ENCODE peak calls at places on chromosomes 1 and 21, in ten cellular contexts. One of them, this sample, is unnamed.

GRCh38 chr1:100631015-100631521 is 88.5 kb upstream of the VCAM1 start:
- DNase-seq in mesendoderm: no peak
- DNase-seq in thoracic aorta: no peak
- DNase-seq in tibial artery: no peak
- DNase-seq in lower leg skin: no peak
- DNase-seq in GM12878: no peak
- DNase-seq in uterus: no peak
- DNase-seq in BJ: no peak
- DNase-seq in heart left ventricle: no peak
- DNase-seq in heart right ventricle: peak
- DNase-seq in this sample: no peak

GRCh38 chr1:235998812-235999211 is 66.1 kb downstream of the NID1 start:
- DNase-seq in mesendoderm: no peak
- DNase-seq in thoracic aorta: no peak
- DNase-seq in tibial artery: no peak
- DNase-seq in lower leg skin: no peak
- DNase-seq in GM12878: peak
- DNase-seq in uterus: peak
- DNase-seq in BJ: no peak
- DNase-seq in heart left ventricle: no peak
- DNase-seq in heart right ventricle: no peak
- DNase-seq in this sample: peak

GRCh38 chr1:45493116-45493697 is 2.2 kb upstream of the TESK2 start:
- DNase-seq in mesendoderm: peak
- DNase-seq in thoracic aorta: no peak
- DNase-seq in tibial artery: peak
- DNase-seq in lower leg skin: peak
- DNase-seq in GM12878: no peak
- DNase-seq in uterus: peak
- DNase-seq in BJ: no peak
- DNase-seq in heart left ventricle: peak
- DNase-seq in heart right ventricle: peak
- DNase-seq in this sample: peak

GRCh38 chr1:195709821-195710220 is 898.4 kb downstream of the KCNT2 start:
- DNase-seq in mesendoderm: no peak
- DNase-seq in thoracic aorta: no peak
- DNase-seq in tibial artery: no peak
- DNase-seq in lower leg skin: no peak
- DNase-seq in GM12878: no peak
- DNase-seq in uterus: no peak
- DNase-seq in BJ: no peak
- DNase-seq in heart left ventricle: no peak
- DNase-seq in heart right ventricle: no peak
- DNase-seq in this sample: no peak

GRCh38 chr1:114094303-114094663 is 59.4 kb downstream of the SYT6 start:
- DNase-seq in mesendoderm: no peak
- DNase-seq in thoracic aorta: no peak
- DNase-seq in tibial artery: peak
- DNase-seq in lower leg skin: no peak
- DNase-seq in GM12878: no peak
- DNase-seq in uterus: no peak
- DNase-seq in BJ: no peak
- DNase-seq in heart left ventricle: no peak
- DNase-seq in heart right ventricle: no peak
- DNase-seq in this sample: no peak

GRCh38 chr1:229318056-229318455 is 24.8 kb downstream of the CCSAP start:
- DNase-seq in mesendoderm: peak
- DNase-seq in thoracic aorta: no peak
- DNase-seq in tibial artery: no peak
- DNase-seq in lower leg skin: no peak
- DNase-seq in GM12878: no peak
- DNase-seq in uterus: no peak
- DNase-seq in BJ: no peak
- DNase-seq in heart left ventricle: no peak
- DNase-seq in heart right ventricle: no peak
- DNase-seq in this sample: no peak

GRCh38 chr1:218345673-218346390 is 696 bp downstream of the TGFB2 start:
- DNase-seq in mesendoderm: peak
- DNase-seq in thoracic aorta: no peak
- DNase-seq in tibial artery: peak
- DNase-seq in lower leg skin: peak
- DNase-seq in GM12878: no peak
- DNase-seq in uterus: peak
- DNase-seq in BJ: no peak
- DNase-seq in heart left ventricle: peak
- DNase-seq in heart right ventricle: peak
- DNase-seq in this sample: no peak

GRCh38 chr1:87644500-87645245 is 316.0 kb downstream of the LMO4 start:
- DNase-seq in mesendoderm: peak
- DNase-seq in thoracic aorta: no peak
- DNase-seq in tibial artery: no peak
- DNase-seq in lower leg skin: peak
- DNase-seq in GM12878: no peak
- DNase-seq in uterus: no peak
- DNase-seq in BJ: peak
- DNase-seq in heart left ventricle: no peak
- DNase-seq in heart right ventricle: no peak
- DNase-seq in this sample: no peak

GRCh38 chr1:209647212-209647611 is 5.0 kb downstream of the LAMB3 start:
- DNase-seq in mesendoderm: no peak
- DNase-seq in thoracic aorta: no peak
- DNase-seq in tibial artery: no peak
- DNase-seq in lower leg skin: no peak
- DNase-seq in GM12878: no peak
- DNase-seq in uterus: no peak
- DNase-seq in BJ: no peak
- DNase-seq in heart left ventricle: no peak
- DNase-seq in heart right ventricle: no peak
- DNase-seq in this sample: no peak

GRCh38 chr1:241985787-241986186 is 13.1 kb downstream of the MAP1LC3C start:
- DNase-seq in mesendoderm: peak
- DNase-seq in thoracic aorta: no peak
- DNase-seq in tibial artery: no peak
- DNase-seq in lower leg skin: no peak
- DNase-seq in GM12878: no peak
- DNase-seq in uterus: no peak
- DNase-seq in BJ: no peak
- DNase-seq in heart left ventricle: no peak
- DNase-seq in heart right ventricle: no peak
- DNase-seq in this sample: no peak

GRCh38 chr1:23473037-23473800 is 10.8 kb downstream of the ASAP3 start:
- DNase-seq in mesendoderm: no peak
- DNase-seq in thoracic aorta: no peak
- DNase-seq in tibial artery: no peak
- DNase-seq in lower leg skin: no peak
- DNase-seq in GM12878: no peak
- DNase-seq in uterus: no peak
- DNase-seq in BJ: no peak
- DNase-seq in heart left ventricle: no peak
- DNase-seq in heart right ventricle: no peak
- DNase-seq in this sample: no peak

GRCh38 chr1:235093013-235093618 is 35.5 kb downstream of the TOMM20 start:
- DNase-seq in mesendoderm: peak
- DNase-seq in thoracic aorta: no peak
- DNase-seq in tibial artery: peak
- DNase-seq in lower leg skin: no peak
- DNase-seq in GM12878: no peak
- DNase-seq in uterus: no peak
- DNase-seq in BJ: no peak
- DNase-seq in heart left ventricle: peak
- DNase-seq in heart right ventricle: peak
- DNase-seq in this sample: no peak

GRCh38 chr1:44418022-44418673 is 13.1 kb downstream of the RNF220 start:
- DNase-seq in mesendoderm: peak
- DNase-seq in thoracic aorta: no peak
- DNase-seq in tibial artery: no peak
- DNase-seq in lower leg skin: no peak
- DNase-seq in GM12878: no peak
- DNase-seq in uterus: no peak
- DNase-seq in BJ: no peak
- DNase-seq in heart left ventricle: no peak
- DNase-seq in heart right ventricle: no peak
- DNase-seq in this sample: no peak

GRCh38 chr1:21607549-21608529 is 61.3 kb downstream of the RAP1GAP start:
- DNase-seq in mesendoderm: peak
- DNase-seq in thoracic aorta: peak
- DNase-seq in tibial artery: peak
- DNase-seq in lower leg skin: peak
- DNase-seq in GM12878: peak
- DNase-seq in uterus: peak
- DNase-seq in BJ: peak
- DNase-seq in heart left ventricle: peak
- DNase-seq in heart right ventricle: peak
- DNase-seq in this sample: no peak
- H3K4me3 ChIP-seq in mesendoderm: no peak
- H3K4me3 ChIP-seq in thoracic aorta: no peak
- H3K4me3 ChIP-seq in tibial artery: no peak
- H3K4me3 ChIP-seq in lower leg skin: no peak
- H3K4me3 ChIP-seq in GM12878: no peak
- H3K4me3 ChIP-seq in uterus: no peak
- H3K4me3 ChIP-seq in BJ: no peak
- H3K4me3 ChIP-seq in heart left ventricle: no peak
- H3K4me3 ChIP-seq in heart right ventricle: no peak
- H3K4me3 ChIP-seq in this sample: no peak

DNA sequence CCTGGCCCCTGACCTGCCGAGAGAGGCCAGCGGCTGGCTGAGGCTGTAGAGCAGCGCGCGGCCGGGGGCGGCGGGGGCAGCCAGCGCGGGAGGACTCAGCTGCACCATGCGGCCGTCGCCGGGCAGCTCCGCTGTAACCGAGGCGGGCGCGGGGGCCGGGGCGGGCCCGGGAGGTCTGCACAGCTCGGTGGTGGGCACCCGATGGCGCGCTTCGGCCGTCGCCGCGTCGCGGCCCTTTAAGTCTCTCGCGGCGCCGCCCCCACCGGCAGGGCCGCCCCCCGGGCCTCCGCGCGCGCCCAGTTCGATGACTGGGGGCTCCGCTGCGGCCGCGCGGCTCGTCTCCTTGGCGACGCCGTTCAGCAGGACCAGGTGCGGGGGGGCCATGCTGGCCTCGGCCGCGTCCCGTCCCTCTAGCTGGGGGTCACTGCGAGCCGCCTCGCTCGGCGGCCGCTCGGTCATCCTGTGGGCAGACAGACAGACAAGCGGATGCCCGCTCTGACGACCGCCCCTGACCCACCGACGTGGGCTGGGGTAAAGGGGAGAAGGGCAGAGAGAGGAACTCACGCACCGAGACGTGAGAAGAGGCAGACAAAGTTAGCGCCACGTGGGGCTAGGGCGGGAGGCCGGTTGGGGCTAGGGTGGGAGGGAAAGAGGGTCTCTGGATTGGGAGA is 6.5 kb downstream of the TAL1 start:
- DNase-seq in mesendoderm: no peak
- DNase-seq in thoracic aorta: no peak
- DNase-seq in tibial artery: no peak
- DNase-seq in lower leg skin: no peak
- DNase-seq in GM12878: no peak
- DNase-seq in uterus: peak
- DNase-seq in BJ: no peak
- DNase-seq in heart left ventricle: no peak
- DNase-seq in heart right ventricle: no peak
- DNase-seq in this sample: no peak
- H3K4me3 ChIP-seq in mesendoderm: no peak
- H3K4me3 ChIP-seq in thoracic aorta: peak
- H3K4me3 ChIP-seq in tibial artery: peak
- H3K4me3 ChIP-seq in lower leg skin: no peak
- H3K4me3 ChIP-seq in GM12878: no peak
- H3K4me3 ChIP-seq in uterus: no peak
- H3K4me3 ChIP-seq in BJ: no peak
- H3K4me3 ChIP-seq in heart left ventricle: peak
- H3K4me3 ChIP-seq in heart right ventricle: peak
- H3K4me3 ChIP-seq in this sample: no peak

DNA sequence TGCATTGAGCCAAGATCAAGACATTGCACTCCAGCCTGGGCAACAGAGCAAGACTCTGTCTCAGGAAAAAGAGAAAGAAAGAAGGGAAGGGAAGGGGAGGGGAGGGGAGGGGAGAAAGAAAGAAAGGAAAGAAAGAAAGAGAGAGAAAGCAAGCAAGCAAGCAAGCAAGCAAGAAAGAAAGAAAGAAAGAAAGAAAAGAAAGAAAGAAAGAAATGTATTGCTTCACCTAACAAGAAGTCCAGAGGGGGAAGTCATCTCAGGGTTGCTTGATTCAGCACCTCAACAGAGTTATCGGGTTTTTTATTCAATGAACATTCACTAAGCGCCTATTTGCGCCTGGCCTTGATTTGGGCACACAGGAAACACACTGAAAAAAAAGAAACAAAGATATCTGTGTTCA is 8.3 kb upstream of the RCSD1 start:
- DNase-seq in mesendoderm: no peak
- DNase-seq in thoracic aorta: no peak
- DNase-seq in tibial artery: no peak
- DNase-seq in lower leg skin: no peak
- DNase-seq in GM12878: no peak
- DNase-seq in uterus: no peak
- DNase-seq in BJ: no peak
- DNase-seq in heart left ventricle: no peak
- DNase-seq in heart right ventricle: no peak
- DNase-seq in this sample: no peak
- H3K4me3 ChIP-seq in mesendoderm: no peak
- H3K4me3 ChIP-seq in thoracic aorta: no peak
- H3K4me3 ChIP-seq in tibial artery: no peak
- H3K4me3 ChIP-seq in lower leg skin: no peak
- H3K4me3 ChIP-seq in GM12878: no peak
- H3K4me3 ChIP-seq in uterus: no peak
- H3K4me3 ChIP-seq in BJ: no peak
- H3K4me3 ChIP-seq in heart left ventricle: no peak
- H3K4me3 ChIP-seq in heart right ventricle: no peak
- H3K4me3 ChIP-seq in this sample: no peak

GRCh38 chr1:220733090-220733569 is 15.0 kb upstream of the MTARC2 start:
- DNase-seq in mesendoderm: peak
- DNase-seq in thoracic aorta: peak
- DNase-seq in tibial artery: peak
- DNase-seq in lower leg skin: peak
- DNase-seq in GM12878: peak
- DNase-seq in uterus: peak
- DNase-seq in BJ: peak
- DNase-seq in heart left ventricle: peak
- DNase-seq in heart right ventricle: peak
- DNase-seq in this sample: peak
- H3K4me3 ChIP-seq in mesendoderm: no peak
- H3K4me3 ChIP-seq in thoracic aorta: peak
- H3K4me3 ChIP-seq in tibial artery: peak
- H3K4me3 ChIP-seq in lower leg skin: no peak
- H3K4me3 ChIP-seq in GM12878: no peak
- H3K4me3 ChIP-seq in uterus: no peak
- H3K4me3 ChIP-seq in BJ: no peak
- H3K4me3 ChIP-seq in heart left ventricle: peak
- H3K4me3 ChIP-seq in heart right ventricle: peak
- H3K4me3 ChIP-seq in this sample: no peak

DNA sequence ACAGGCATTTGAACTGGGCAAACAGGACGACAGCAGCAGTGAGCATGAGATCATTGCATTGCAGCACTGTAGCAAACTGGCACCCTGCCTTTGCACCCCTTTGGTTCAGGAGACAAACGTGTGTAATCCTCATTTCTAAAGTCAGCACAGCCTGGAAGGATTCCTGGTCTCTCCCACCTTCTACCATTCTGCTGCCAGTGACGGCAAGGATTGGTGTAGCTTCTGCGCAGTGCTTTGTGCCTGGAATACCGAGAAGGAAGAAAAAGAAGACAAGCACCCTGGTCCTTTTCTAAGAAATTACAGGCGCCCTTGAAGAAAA is 805.3 kb downstream of the USP25 start:
- DNase-seq in mesendoderm: no peak
- DNase-seq in thoracic aorta: no peak
- DNase-seq in tibial artery: peak
- DNase-seq in lower leg skin: peak
- DNase-seq in GM12878: no peak
- DNase-seq in uterus: peak
- DNase-seq in BJ: no peak
- DNase-seq in heart left ventricle: peak
- DNase-seq in heart right ventricle: peak
- DNase-seq in this sample: no peak
- H3K4me3 ChIP-seq in mesendoderm: no peak
- H3K4me3 ChIP-seq in thoracic aorta: peak
- H3K4me3 ChIP-seq in tibial artery: peak
- H3K4me3 ChIP-seq in lower leg skin: no peak
- H3K4me3 ChIP-seq in GM12878: no peak
- H3K4me3 ChIP-seq in uterus: peak
- H3K4me3 ChIP-seq in BJ: peak
- H3K4me3 ChIP-seq in heart left ventricle: peak
- H3K4me3 ChIP-seq in heart right ventricle: peak
- H3K4me3 ChIP-seq in this sample: no peak

This sample was measured in CD8-positive, alpha-beta memory T cell.